ENCODE peak calls at places on chromosomes 6 and 20, in eight cellular contexts. S, U, H, C, K, F, O and Y are unnamed samples.
A peak's percentile ranks its signal among the peaks of the same experiment; 100 is the strongest.

GRCh38 chr20:35511814-35512420 is 17.5 kb downstream of the C20orf173 start:
- DNase-seq in S (peak; percentile 42), K (no peak), F (no peak), H (peak; percentile 30), C (no peak), O (peak; percentile 57), U (peak; percentile 58), Y (no peak)

GRCh38 chr6:79737172-79737571 is 106.0 kb downstream of the SH3BGRL2 start:
- DNase-seq in F (no peak), O (no peak), K (no peak), S (no peak), H (no peak), C (no peak), U (no peak), Y (no peak)

GRCh38 chr6:1130692-1131091 is 181.2 kb upstream of the FOXQ1 start:
- DNase-seq in K (no peak), F (no peak), U (no peak), H (no peak), C (no peak), O (no peak), S (no peak), Y (no peak)

GRCh38 chr6:75621846-75622245 is 20.2 kb downstream of the SENP6 start:
- DNase-seq in K (no peak), H (no peak), F (no peak), O (no peak), C (no peak), S (no peak), U (no peak), Y (no peak)

GRCh38 chr20:54397292-54398155 is 77.9 kb upstream of the DOK5 start:
- DNase-seq in K (no peak), O (peak; percentile 6), U (no peak), F (no peak), S (no peak), C (no peak), H (no peak), Y (no peak)

GRCh38 chr6:128979061-128979460 is 96.1 kb downstream of the LAMA2 start:
- DNase-seq in K (no peak), S (no peak), H (no peak), F (no peak), U (no peak), C (no peak), O (no peak), Y (no peak)

GRCh38 chr6:142843344-142843743 is 101.6 kb downstream of the HIVEP2 start:
- DNase-seq in S (no peak), H (no peak), U (no peak), F (no peak), O (no peak), K (no peak), C (no peak), Y (no peak)

GRCh38 chr6:53956068-53956711 is 155.1 kb upstream of the MLIP start:
- DNase-seq in O (peak; percentile 53), K (no peak), F (no peak), C (peak; percentile 78), S (peak; percentile 84), H (peak; percentile 73), U (peak; percentile 80), Y (no peak)

GRCh38 chr6:30766461-30767157 is 22.3 kb upstream of the IER3 start:
- DNase-seq in S (no peak), F (no peak), O (no peak), U (no peak), C (no peak), K (no peak), H (no peak), Y (no peak)

GRCh38 chr6:21022343-21023107 is 488.3 kb downstream of the CDKAL1 start:
- DNase-seq in H (peak; percentile 97), C (peak; percentile 98), K (no peak), O (peak; percentile 76), S (no peak), F (no peak), U (peak; percentile 92), Y (no peak)

GRCh38 chr20:11919571-11919970 is 1.9 kb downstream of the BTBD3 start:
- DNase-seq in C (no peak), F (no peak), H (no peak), S (no peak), K (no peak), U (no peak), O (no peak), Y (no peak)

GRCh38 chr6:83884523-83884922 is 25.0 kb downstream of the CYB5R4 start:
- DNase-seq in U (peak; percentile 62), O (peak; percentile 59), H (peak; percentile 39), C (peak; percentile 71), F (no peak), K (no peak), S (no peak), Y (no peak)

GRCh38 chr20:12925214-12925755 is 83.5 kb upstream of the SPTLC3 start:
- DNase-seq in K (no peak), C (peak; percentile 56), S (peak; percentile 46), O (peak; percentile 84), H (peak; percentile 83), U (peak; percentile 85), F (no peak), Y (peak; percentile 31)

GRCh38 chr6:93889713-93890112 is 470.4 kb upstream of the EPHA7 start:
- DNase-seq in S (no peak), C (no peak), O (no peak), F (no peak), H (no peak), U (no peak), K (no peak), Y (no peak)

GRCh38 chr20:9203081-9203447 is 134.2 kb downstream of the PLCB4 start:
- DNase-seq in O (peak; percentile 44), C (no peak), U (no peak), S (no peak), H (no peak), F (no peak), K (no peak), Y (no peak)

GRCh38 chr6:106623039-106623438 is 6.3 kb downstream of the RTN4IP1 start:
- DNase-seq in F (no peak), S (no peak), K (no peak), U (no peak), C (no peak), H (no peak), O (no peak), Y (no peak)

GRCh38 chr20:25053207-25054132 is 4.5 kb downstream of the ACSS1 start:
- DNase-seq in K (no peak), H (no peak), O (no peak), U (no peak), C (no peak), F (no peak), S (peak; percentile 6), Y (peak; percentile 76)

GRCh38 chr6:132919028-132919427 is 104.7 kb downstream of the RPS12 start:
- DNase-seq in O (no peak), F (no peak), H (no peak), K (no peak), C (no peak), S (no peak), U (no peak), Y (no peak)

GRCh38 chr6:133396630-133397335 is 155.6 kb downstream of the EYA4 start:
- DNase-seq in O (no peak), S (no peak), U (no peak), C (no peak), K (no peak), H (peak; percentile 24), F (no peak), Y (no peak)

GRCh38 chr6:149586149-149586548 is 20.0 kb downstream of the GINM1 start:
- DNase-seq in U (no peak), C (no peak), F (no peak), O (no peak), S (no peak), H (no peak), K (no peak), Y (no peak)

GRCh38 chr6:103800131-103800670 is 1059.5 kb downstream of the HACE1 start:
- DNase-seq in U (no peak), C (peak; percentile 2), K (no peak), S (no peak), H (no peak), F (no peak), O (no peak), Y (no peak)

GRCh38 chr6:32045811-32046449 is 7.7 kb downstream of the CYP21A2 start:
- DNase-seq in F (no peak), U (no peak), K (no peak), H (no peak), S (no peak), O (peak; percentile 76), C (no peak), Y (no peak)

GRCh38 chr6:112911949-112912348 is 564.8 kb downstream of the RFPL4B start:
- DNase-seq in O (peak; percentile 32), K (no peak), U (no peak), S (no peak), F (no peak), H (no peak), C (no peak), Y (no peak)

GRCh38 chr6:128507337-128508310 is 12.8 kb downstream of the PTPRK start:
- DNase-seq in H (peak; percentile 47), U (peak; percentile 61), S (no peak), O (peak; percentile 56), C (no peak), F (no peak), K (no peak), Y (no peak)